ENCODE peak calls at places on chromosomes 12 and 14, in six cellular contexts. P is activated CD4-positive, alpha-beta T cell treated with anti-CD3 and anti-CD28 coated beads, Interleukin-2, amount 50 U/mL, for 24 hours; H is DMS153; C is progenitor cell of endocrine pancreas; D is right lobe of liver; G is Calu3. T is an unnamed sample.

GRCh38 chr14:40417777-40418401 is 985.7 kb upstream of the FBXO33 start:
- DNase-seq in C (peak; percentile 22), P (no peak), G (no peak), D (no peak), H (no peak), T (no peak)

GRCh38 chr14:37546621-37547447 is 48.2 kb downstream of the FOXA1 start:
- DNase-seq in G (peak; percentile 30), P (no peak), H (no peak), D (no peak), C (no peak), T (no peak)

GRCh38 chr12:52910248-52910883 is 5.5 kb upstream of the KRT8 start:
- DNase-seq in H (no peak), C (no peak), G (no peak), P (no peak), D (no peak), T (no peak)

GRCh38 chr12:132141976-132142678 is 2.0 kb downstream of the DDX51 start:
- DNase-seq in G (no peak), C (no peak), H (no peak), P (no peak), D (peak; percentile 21), T (no peak)

GRCh38 chr14:24277606-24278321 is 6.4 kb upstream of the RABGGTA start:
- DNase-seq in D (no peak), G (no peak), P (no peak), C (no peak), H (no peak), T (no peak)

GRCh38 chr14:51520087-51520486 is 131.6 kb upstream of the FRMD6 start:
- DNase-seq in P (no peak), C (no peak), D (no peak), H (no peak), G (no peak), T (no peak)

GRCh38 chr14:100769035-100769939 is 42.6 kb downstream of the DLK1 start:
- DNase-seq in H (no peak), G (no peak), D (no peak), C (no peak), P (no peak), T (no peak)

GRCh38 chr12:112850343-112850742 is 56.4 kb upstream of the OAS1 start:
- DNase-seq in G (no peak), C (no peak), D (no peak), H (no peak), P (no peak), T (no peak)

GRCh38 chr12:105204916-105205315 is 31.1 kb downstream of the APPL2 start:
- DNase-seq in C (no peak), G (no peak), P (no peak), H (no peak), D (no peak), T (no peak)

GRCh38 chr12:53703746-53704145 is 23.5 kb downstream of the CALCOCO1 start:
- DNase-seq in C (no peak), D (no peak), H (no peak), G (no peak), P (no peak), T (no peak)

GRCh38 chr12:92378682-92379479 is 233.2 kb upstream of the BTG1 start:
- DNase-seq in G (no peak), C (no peak), D (no peak), H (no peak), P (no peak), T (no peak)

GRCh38 chr14:71460091-71460490 is 472.1 kb upstream of the RGS6 start:
- DNase-seq in C (no peak), H (no peak), P (no peak), D (no peak), G (no peak), T (no peak)

GRCh38 chr14:96151242-96151641 is 53.4 kb upstream of the BDKRB2 start:
- DNase-seq in G (no peak), H (no peak), P (no peak), D (no peak), C (no peak), T (no peak)

GRCh38 chr12:26195641-26196423 is 459 bp downstream of the SSPN start:
- DNase-seq in G (peak; percentile 30), P (no peak), D (peak; percentile 26), H (no peak), C (peak; percentile 46), T (peak; percentile 71)

GRCh38 chr14:36773558-36773957 is 111.9 kb downstream of the PAX9 start:
- DNase-seq in G (no peak), C (no peak), P (no peak), H (no peak), D (no peak), T (no peak)

GRCh38 chr12:92398565-92399309 is 253.1 kb upstream of the BTG1 start:
- DNase-seq in H (no peak), C (no peak), D (no peak), G (no peak), P (no peak), T (no peak)

GRCh38 chr12:109169262-109169661 is 52.9 kb downstream of the ACACB start:
- DNase-seq in D (no peak), C (no peak), G (no peak), H (no peak), P (no peak), T (no peak)

GRCh38 chr14:55103005-55103640 is 25.9 kb upstream of the LGALS3 start:
- DNase-seq in P (no peak), H (peak; percentile 78), D (peak; percentile 38), G (peak; percentile 93), C (peak; percentile 25), T (peak; percentile 88)

GRCh38 chr14:88804035-88804434 is 11.3 kb upstream of the EML5 start:
- DNase-seq in P (no peak), G (no peak), D (no peak), H (no peak), C (no peak), T (no peak)

T was measured in right atrium auricular region.